ENCODE peak calls at places on chromosomes 1 and 21, in five cellular contexts. U, C, W, J and F are unnamed samples.

GRCh38 chr1:110617116-110617515 is 11.0 kb upstream of the KCNA2 start:
- DNase-seq in U (no peak), C (no peak), W (no peak), J (no peak), F (no peak)

GRCh38 chr1:154773551-154773950 is 96.5 kb downstream of the KCNN3 start:
- DNase-seq in U (no peak), C (no peak), W (no peak), J (no peak), F (no peak)

GRCh38 chr1:39453603-39454002 is 37.8 kb upstream of the BMP8A start:
- DNase-seq in U (no peak), C (no peak), W (no peak), J (peak), F (no peak)

GRCh38 chr1:12314328-12314903 is 84.6 kb downstream of the VPS13D start:
- DNase-seq in U (no peak), C (peak), W (no peak), J (peak), F (no peak)

GRCh38 chr1:216210081-216210480 is 213.2 kb downstream of the USH2A start:
- DNase-seq in U (no peak), C (peak), W (no peak), J (peak), F (no peak)

GRCh38 chr1:118960026-118960561 is 28.0 kb downstream of the TBX15 start:
- DNase-seq in U (no peak), C (peak), W (no peak), J (no peak), F (no peak)

GRCh38 chr1:16243936-16244649 is 7.1 kb upstream of the CPLANE2 start:
- DNase-seq in U (peak), C (peak), W (peak), J (peak), F (peak)

GRCh38 chr1:107276247-107276646 is 135.4 kb downstream of the NTNG1 start:
- DNase-seq in U (no peak), C (no peak), W (no peak), J (no peak), F (no peak)

GRCh38 chr1:69739181-69739580 is 171.5 kb downstream of the LRRC7 start:
- DNase-seq in U (no peak), C (no peak), W (no peak), J (no peak), F (no peak)

GRCh38 chr1:151918819-151919218 is 9.5 kb upstream of the THEM4 start:
- DNase-seq in U (no peak), C (no peak), W (no peak), J (no peak), F (no peak)

GRCh38 chr1:2358072-2358471 is 33.3 kb downstream of the MORN1 start:
- DNase-seq in U (no peak), C (no peak), W (no peak), J (no peak), F (no peak)

GRCh38 chr1:206663832-206664652 is 20.7 kb upstream of the MAPKAPK2 start:
- DNase-seq in U (peak), C (peak), W (peak), J (peak), F (no peak)

GRCh38 chr1:48039088-48040049 is 42.2 kb upstream of the TRABD2B start:
- DNase-seq in U (no peak), C (no peak), W (no peak), J (peak), F (no peak)

GRCh38 chr1:236394016-236394481 is at the start of gene EDARADD:
- DNase-seq in U (no peak), C (peak), W (no peak), J (peak), F (no peak)

GRCh38 chr1:64229307-64229706 is 25.9 kb downstream of the UBE2U start:
- DNase-seq in U (no peak), C (no peak), W (no peak), J (no peak), F (no peak)

GRCh38 chr1:184664042-184664659 is 90.5 kb downstream of the EDEM3 start:
- DNase-seq in U (peak), C (peak), W (peak), J (peak), F (peak)

GRCh38 chr21:32520885-32521735 is 64.2 kb downstream of the TCP10L start:
- DNase-seq in U (no peak), C (peak), W (peak), J (peak), F (no peak)

GRCh38 chr1:184771190-184771691 is 16.6 kb upstream of the EDEM3 start:
- DNase-seq in U (no peak), C (no peak), W (no peak), J (no peak), F (no peak)

GRCh38 chr1:179917601-179918429 is 35.7 kb downstream of the TOR1AIP1 start:
- DNase-seq in U (no peak), C (no peak), W (no peak), J (no peak), F (no peak)